ENCODE peak calls at places on chromosomes 16 and 17, in four cellular contexts. M is right cardiac atrium; Y is thoracic aorta; E is naive thymus-derived CD4-positive, alpha-beta T cell. O is an unnamed sample. For H3K9me3, the result is how much of the 10 kb centered on the place peaks cover.

GRCh38 chr17:37025847-37026533 is 77.2 kb downstream of the AATF start:
- DNase-seq in M (no peak), E (no peak), Y (no peak), O (no peak)

GRCh38 chr17:2624292-2624731 is 30.9 kb downstream of the PAFAH1B1 start:
- DNase-seq in Y (no peak), M (no peak), E (no peak), O (no peak)

GRCh38 chr17:82054351-82055022 is 2.8 kb downstream of the GPS1 start:
- DNase-seq in Y (no peak), E (peak), M (no peak), O (peak)

GRCh38 chr17:40065771-40066510 is 3.2 kb downstream of the THRA start:
- DNase-seq in E (no peak), Y (no peak), M (no peak), O (no peak)

GRCh38 chr16:67394271-67395104 is 1.2 kb upstream of the TPPP3 start:
- DNase-seq in M (peak), Y (no peak), E (no peak), O (no peak)

GRCh38 chr17:37493249-37494027 is 3.7 kb downstream of the DUSP14 start:
- DNase-seq in Y (no peak), M (no peak), E (no peak), O (no peak)

GRCh38 chr17:28390123-28390522 is 15.9 kb downstream of the SLC46A1 start:
- DNase-seq in Y (no peak), M (no peak), E (no peak), O (no peak)

GRCh38 chr16:18983565-18984424 is at the start of gene TMC7:
- DNase-seq in Y (peak), E (no peak), M (peak), O (no peak)

GRCh38 chr17:7888184-7888920 is at the start of gene CHD3:
- DNase-seq in Y (no peak), E (peak), M (no peak), O (no peak)

GRCh38 chr17:59370580-59371299 is 39.3 kb downstream of the YPEL2 start:
- DNase-seq in E (no peak), Y (no peak), M (no peak), O (no peak)

GRCh38 chr16:89352091-89352681 is 134.7 kb downstream of the ZNF778 start:
- DNase-seq in M (no peak), Y (no peak), E (no peak), O (no peak)

GRCh38 chr17:77645441-77646430 is 312.8 kb upstream of the TNRC6C start:
- DNase-seq in Y (no peak), E (peak), M (no peak), O (peak)

DNA sequence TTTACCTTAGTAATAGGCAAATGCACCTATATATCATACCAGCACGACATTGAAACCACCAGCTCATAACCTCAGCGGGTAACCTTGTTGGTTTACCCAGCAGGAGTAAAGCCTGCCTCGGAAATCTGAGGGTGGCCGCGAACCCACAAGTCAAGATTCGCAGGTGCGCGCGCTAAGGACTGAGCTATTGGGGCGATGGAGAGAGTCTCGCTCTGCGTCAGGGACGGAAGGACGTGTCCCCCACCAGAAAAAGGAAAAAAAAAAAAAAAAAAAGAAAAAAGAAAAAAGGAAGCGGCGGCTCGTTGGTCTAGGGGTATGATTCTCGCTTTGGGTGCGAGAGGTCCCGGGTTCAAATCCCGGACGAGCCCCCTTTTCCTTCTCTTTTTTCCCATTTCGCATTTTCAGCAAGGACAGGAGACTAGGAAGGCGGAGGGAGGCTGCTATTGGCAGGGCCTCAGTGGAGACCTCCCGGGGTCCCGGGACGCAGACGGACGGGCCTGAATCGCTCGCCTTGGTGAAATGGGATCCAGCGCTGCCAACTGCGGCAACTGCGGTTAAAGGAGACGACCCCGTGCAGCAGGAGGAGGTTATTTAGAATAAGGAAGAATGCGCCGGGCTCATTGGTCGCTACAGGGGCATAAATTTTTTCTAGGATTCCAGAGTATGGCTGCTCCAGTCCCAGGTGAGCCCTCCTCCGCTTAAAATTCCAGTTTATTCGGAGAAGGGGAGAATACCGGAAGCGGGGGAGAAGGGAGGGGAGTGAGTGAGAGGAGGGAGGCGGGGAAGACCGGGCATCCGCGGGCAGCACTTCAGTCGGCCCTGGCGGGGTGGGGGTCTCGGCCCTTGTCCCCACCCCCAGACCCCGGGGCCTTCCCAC is at the start of gene OR1F1:
- DNase-seq in M (no peak), Y (no peak), E (peak), O (peak)
- H3K9me3 ChIP-seq in M (under half), Y (under half), E (under half), O (under half)

GRCh38 chr16:76777721-76778120 is 413.3 kb upstream of the MON1B start:
- DNase-seq in M (no peak), Y (no peak), E (no peak), O (no peak)
- H3K9me3 ChIP-seq in M (under half), Y (under half), E (under half), O (under half)

DNA sequence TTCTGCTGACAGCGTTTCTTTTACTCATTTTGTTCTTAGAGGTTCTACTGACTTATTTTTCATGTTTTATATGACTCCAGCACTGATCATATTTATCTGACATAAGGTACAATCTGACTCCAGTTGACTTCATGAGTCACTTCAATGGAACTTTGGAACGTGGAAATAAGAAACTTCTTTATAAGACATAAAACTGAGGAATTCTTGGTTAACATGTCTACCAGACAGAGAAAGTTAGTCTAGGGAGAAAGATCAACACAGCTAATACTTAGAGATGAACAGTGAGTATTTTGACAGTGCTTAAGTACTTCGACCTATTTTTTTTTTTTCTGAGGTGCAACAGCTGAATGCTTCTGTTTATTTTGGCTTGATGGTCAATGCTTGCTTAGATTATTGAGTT is 679.5 kb downstream of the KCNJ2 start:
- DNase-seq in M (no peak), E (no peak), Y (no peak), O (no peak)
- H3K9me3 ChIP-seq in M (under half), E (under half), Y (under half), O (under half)

DNA sequence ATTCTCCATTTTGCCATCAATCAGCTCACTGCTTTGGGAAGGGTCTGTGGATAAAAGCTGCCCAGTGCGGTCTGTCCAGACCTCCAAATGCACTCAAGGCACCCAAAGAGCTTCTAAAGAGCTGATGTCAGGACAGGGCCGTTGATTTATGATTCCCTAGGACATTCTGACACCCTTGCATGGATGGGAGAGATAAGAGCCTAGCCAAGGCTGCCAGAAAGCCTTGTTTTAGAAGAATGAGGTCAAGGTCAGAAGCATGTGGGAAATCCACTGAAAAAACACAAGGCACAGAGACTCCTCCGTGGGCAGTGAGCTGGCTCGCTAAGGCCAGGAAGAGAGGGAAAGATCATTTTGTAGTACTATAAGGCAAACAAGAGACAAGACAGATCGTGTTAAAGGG is 214.0 kb downstream of the CDH11 start:
- DNase-seq in Y (no peak), E (no peak), M (no peak), O (no peak)
- H3K9me3 ChIP-seq in Y (under half), E (under half), M (under half), O (under half)

O was measured in T-helper 17 cell.